ENCODE peak calls at places on chromosomes 7 and 10, in six cellular contexts. One of them, this sample, is unnamed.

GRCh38 chr10:34109952-34110702 is 705.0 kb downstream of the PARD3 start:
- DNase-seq in stimulated activated effector memory CD8-positive, alpha-beta T cell treated with anti-CD3 and anti-CD28 coated beads, Interleukin-12 subunit alpha, Interleukin-12 subunit beta, amount 100 ng/mL, for 72 hours: no peak
- DNase-seq in hypothalamus: no peak
- DNase-seq in NCI-H774: no peak
- DNase-seq in gastrocnemius medialis: no peak
- DNase-seq in lung: no peak
- DNase-seq in this sample: no peak

GRCh38 chr10:77187376-77187999 is 450.1 kb downstream of the KCNMA1 start:
- DNase-seq in stimulated activated effector memory CD8-positive, alpha-beta T cell treated with anti-CD3 and anti-CD28 coated beads, Interleukin-12 subunit alpha, Interleukin-12 subunit beta, amount 100 ng/mL, for 72 hours: no peak
- DNase-seq in hypothalamus: no peak
- DNase-seq in NCI-H774: no peak
- DNase-seq in gastrocnemius medialis: no peak
- DNase-seq in lung: no peak
- DNase-seq in this sample: no peak

GRCh38 chr10:110803830-110804338 is 67.8 kb upstream of the PDCD4 start:
- DNase-seq in stimulated activated effector memory CD8-positive, alpha-beta T cell treated with anti-CD3 and anti-CD28 coated beads, Interleukin-12 subunit alpha, Interleukin-12 subunit beta, amount 100 ng/mL, for 72 hours: peak
- DNase-seq in hypothalamus: no peak
- DNase-seq in NCI-H774: no peak
- DNase-seq in gastrocnemius medialis: no peak
- DNase-seq in lung: no peak
- DNase-seq in this sample: no peak

GRCh38 chr10:16909961-16910794 is 93.0 kb upstream of the RSU1 start:
- DNase-seq in stimulated activated effector memory CD8-positive, alpha-beta T cell treated with anti-CD3 and anti-CD28 coated beads, Interleukin-12 subunit alpha, Interleukin-12 subunit beta, amount 100 ng/mL, for 72 hours: no peak
- DNase-seq in hypothalamus: no peak
- DNase-seq in NCI-H774: no peak
- DNase-seq in gastrocnemius medialis: no peak
- DNase-seq in lung: no peak
- DNase-seq in this sample: no peak

GRCh38 chr10:27349987-27350386 is 109.4 kb upstream of the ACBD5 start:
- DNase-seq in stimulated activated effector memory CD8-positive, alpha-beta T cell treated with anti-CD3 and anti-CD28 coated beads, Interleukin-12 subunit alpha, Interleukin-12 subunit beta, amount 100 ng/mL, for 72 hours: no peak
- DNase-seq in hypothalamus: no peak
- DNase-seq in NCI-H774: no peak
- DNase-seq in gastrocnemius medialis: no peak
- DNase-seq in lung: no peak
- DNase-seq in this sample: no peak

GRCh38 chr7:128408709-128409434 is 910 bp downstream of the IMPDH1 start:
- DNase-seq in stimulated activated effector memory CD8-positive, alpha-beta T cell treated with anti-CD3 and anti-CD28 coated beads, Interleukin-12 subunit alpha, Interleukin-12 subunit beta, amount 100 ng/mL, for 72 hours: no peak
- DNase-seq in hypothalamus: no peak
- DNase-seq in NCI-H774: no peak
- DNase-seq in gastrocnemius medialis: no peak
- DNase-seq in lung: peak
- DNase-seq in this sample: no peak

GRCh38 chr7:516606-517456 is 2.8 kb downstream of the PDGFA start:
- DNase-seq in stimulated activated effector memory CD8-positive, alpha-beta T cell treated with anti-CD3 and anti-CD28 coated beads, Interleukin-12 subunit alpha, Interleukin-12 subunit beta, amount 100 ng/mL, for 72 hours: peak
- DNase-seq in hypothalamus: no peak
- DNase-seq in NCI-H774: no peak
- DNase-seq in gastrocnemius medialis: peak
- DNase-seq in lung: no peak
- DNase-seq in this sample: no peak

GRCh38 chr10:79184141-79184625 is 115.4 kb downstream of the ZMIZ1 start:
- DNase-seq in stimulated activated effector memory CD8-positive, alpha-beta T cell treated with anti-CD3 and anti-CD28 coated beads, Interleukin-12 subunit alpha, Interleukin-12 subunit beta, amount 100 ng/mL, for 72 hours: no peak
- DNase-seq in hypothalamus: no peak
- DNase-seq in NCI-H774: peak
- DNase-seq in gastrocnemius medialis: no peak
- DNase-seq in lung: peak
- DNase-seq in this sample: no peak

GRCh38 chr7:91945476-91945875 is 4.8 kb downstream of the AKAP9 start:
- DNase-seq in stimulated activated effector memory CD8-positive, alpha-beta T cell treated with anti-CD3 and anti-CD28 coated beads, Interleukin-12 subunit alpha, Interleukin-12 subunit beta, amount 100 ng/mL, for 72 hours: no peak
- DNase-seq in hypothalamus: no peak
- DNase-seq in NCI-H774: no peak
- DNase-seq in gastrocnemius medialis: no peak
- DNase-seq in lung: no peak
- DNase-seq in this sample: no peak

GRCh38 chr7:26603631-26604030 is 260.8 kb downstream of the SKAP2 start:
- DNase-seq in stimulated activated effector memory CD8-positive, alpha-beta T cell treated with anti-CD3 and anti-CD28 coated beads, Interleukin-12 subunit alpha, Interleukin-12 subunit beta, amount 100 ng/mL, for 72 hours: no peak
- DNase-seq in hypothalamus: no peak
- DNase-seq in NCI-H774: no peak
- DNase-seq in gastrocnemius medialis: no peak
- DNase-seq in lung: no peak
- DNase-seq in this sample: no peak

GRCh38 chr10:115141254-115141653 is 48.1 kb downstream of the ATRNL1 start:
- DNase-seq in stimulated activated effector memory CD8-positive, alpha-beta T cell treated with anti-CD3 and anti-CD28 coated beads, Interleukin-12 subunit alpha, Interleukin-12 subunit beta, amount 100 ng/mL, for 72 hours: no peak
- DNase-seq in hypothalamus: no peak
- DNase-seq in NCI-H774: no peak
- DNase-seq in gastrocnemius medialis: no peak
- DNase-seq in lung: no peak
- DNase-seq in this sample: no peak

GRCh38 chr7:152050547-152050971 is 25.1 kb downstream of the GALNT11 start:
- DNase-seq in stimulated activated effector memory CD8-positive, alpha-beta T cell treated with anti-CD3 and anti-CD28 coated beads, Interleukin-12 subunit alpha, Interleukin-12 subunit beta, amount 100 ng/mL, for 72 hours: no peak
- DNase-seq in hypothalamus: peak
- DNase-seq in NCI-H774: no peak
- DNase-seq in gastrocnemius medialis: no peak
- DNase-seq in lung: no peak
- DNase-seq in this sample: no peak

GRCh38 chr10:124632064-124632531 is 112.1 kb downstream of the FAM53B start:
- DNase-seq in stimulated activated effector memory CD8-positive, alpha-beta T cell treated with anti-CD3 and anti-CD28 coated beads, Interleukin-12 subunit alpha, Interleukin-12 subunit beta, amount 100 ng/mL, for 72 hours: no peak
- DNase-seq in hypothalamus: no peak
- DNase-seq in NCI-H774: no peak
- DNase-seq in gastrocnemius medialis: peak
- DNase-seq in lung: peak
- DNase-seq in this sample: no peak

GRCh38 chr7:139673762-139674161 is 104.0 kb downstream of the HIPK2 start:
- DNase-seq in stimulated activated effector memory CD8-positive, alpha-beta T cell treated with anti-CD3 and anti-CD28 coated beads, Interleukin-12 subunit alpha, Interleukin-12 subunit beta, amount 100 ng/mL, for 72 hours: no peak
- DNase-seq in hypothalamus: no peak
- DNase-seq in NCI-H774: no peak
- DNase-seq in gastrocnemius medialis: no peak
- DNase-seq in lung: no peak
- DNase-seq in this sample: no peak

GRCh38 chr7:140230862-140231778 is 54.3 kb upstream of the KDM7A start:
- DNase-seq in stimulated activated effector memory CD8-positive, alpha-beta T cell treated with anti-CD3 and anti-CD28 coated beads, Interleukin-12 subunit alpha, Interleukin-12 subunit beta, amount 100 ng/mL, for 72 hours: peak
- DNase-seq in hypothalamus: no peak
- DNase-seq in NCI-H774: peak
- DNase-seq in gastrocnemius medialis: peak
- DNase-seq in lung: peak
- DNase-seq in this sample: no peak

GRCh38 chr10:79024716-79025112 is 44.1 kb upstream of the ZMIZ1 start:
- DNase-seq in stimulated activated effector memory CD8-positive, alpha-beta T cell treated with anti-CD3 and anti-CD28 coated beads, Interleukin-12 subunit alpha, Interleukin-12 subunit beta, amount 100 ng/mL, for 72 hours: no peak
- DNase-seq in hypothalamus: no peak
- DNase-seq in NCI-H774: no peak
- DNase-seq in gastrocnemius medialis: peak
- DNase-seq in lung: no peak
- DNase-seq in this sample: no peak

GRCh38 chr7:6252748-6253147 is 19.7 kb downstream of the CYTH3 start:
- DNase-seq in stimulated activated effector memory CD8-positive, alpha-beta T cell treated with anti-CD3 and anti-CD28 coated beads, Interleukin-12 subunit alpha, Interleukin-12 subunit beta, amount 100 ng/mL, for 72 hours: no peak
- DNase-seq in hypothalamus: no peak
- DNase-seq in NCI-H774: no peak
- DNase-seq in gastrocnemius medialis: no peak
- DNase-seq in lung: no peak
- DNase-seq in this sample: no peak

GRCh38 chr7:113008755-113009154 is 77.9 kb downstream of the GPR85 start:
- DNase-seq in stimulated activated effector memory CD8-positive, alpha-beta T cell treated with anti-CD3 and anti-CD28 coated beads, Interleukin-12 subunit alpha, Interleukin-12 subunit beta, amount 100 ng/mL, for 72 hours: no peak
- DNase-seq in hypothalamus: no peak
- DNase-seq in NCI-H774: no peak
- DNase-seq in gastrocnemius medialis: no peak
- DNase-seq in lung: no peak
- DNase-seq in this sample: no peak

GRCh38 chr10:71218046-71218832 is 5.9 kb downstream of the UNC5B start:
- DNase-seq in stimulated activated effector memory CD8-positive, alpha-beta T cell treated with anti-CD3 and anti-CD28 coated beads, Interleukin-12 subunit alpha, Interleukin-12 subunit beta, amount 100 ng/mL, for 72 hours: no peak
- DNase-seq in hypothalamus: no peak
- DNase-seq in NCI-H774: no peak
- DNase-seq in gastrocnemius medialis: peak
- DNase-seq in lung: no peak
- DNase-seq in this sample: no peak

GRCh38 chr10:17233534-17233933 is 5.5 kb downstream of the VIM start:
- DNase-seq in stimulated activated effector memory CD8-positive, alpha-beta T cell treated with anti-CD3 and anti-CD28 coated beads, Interleukin-12 subunit alpha, Interleukin-12 subunit beta, amount 100 ng/mL, for 72 hours: no peak
- DNase-seq in hypothalamus: no peak
- DNase-seq in NCI-H774: no peak
- DNase-seq in gastrocnemius medialis: no peak
- DNase-seq in lung: no peak
- DNase-seq in this sample: no peak

GRCh38 chr7:3670898-3671297 is 369.8 kb downstream of the SDK1 start:
- DNase-seq in stimulated activated effector memory CD8-positive, alpha-beta T cell treated with anti-CD3 and anti-CD28 coated beads, Interleukin-12 subunit alpha, Interleukin-12 subunit beta, amount 100 ng/mL, for 72 hours: no peak
- DNase-seq in hypothalamus: no peak
- DNase-seq in NCI-H774: no peak
- DNase-seq in gastrocnemius medialis: no peak
- DNase-seq in lung: no peak
- DNase-seq in this sample: no peak

GRCh38 chr10:19930936-19931859 is 115.0 kb downstream of the PLXDC2 start:
- DNase-seq in stimulated activated effector memory CD8-positive, alpha-beta T cell treated with anti-CD3 and anti-CD28 coated beads, Interleukin-12 subunit alpha, Interleukin-12 subunit beta, amount 100 ng/mL, for 72 hours: no peak
- DNase-seq in hypothalamus: no peak
- DNase-seq in NCI-H774: peak
- DNase-seq in gastrocnemius medialis: peak
- DNase-seq in lung: no peak
- DNase-seq in this sample: no peak

GRCh38 chr7:78161781-78162180 is 363.2 kb downstream of the PHTF2 start:
- DNase-seq in stimulated activated effector memory CD8-positive, alpha-beta T cell treated with anti-CD3 and anti-CD28 coated beads, Interleukin-12 subunit alpha, Interleukin-12 subunit beta, amount 100 ng/mL, for 72 hours: no peak
- DNase-seq in hypothalamus: no peak
- DNase-seq in NCI-H774: no peak
- DNase-seq in gastrocnemius medialis: no peak
- DNase-seq in lung: no peak
- DNase-seq in this sample: no peak

GRCh38 chr7:17523813-17524741 is 225.6 kb downstream of the AHR start:
- DNase-seq in stimulated activated effector memory CD8-positive, alpha-beta T cell treated with anti-CD3 and anti-CD28 coated beads, Interleukin-12 subunit alpha, Interleukin-12 subunit beta, amount 100 ng/mL, for 72 hours: no peak
- DNase-seq in hypothalamus: no peak
- DNase-seq in NCI-H774: peak
- DNase-seq in gastrocnemius medialis: peak
- DNase-seq in lung: peak
- DNase-seq in this sample: no peak

GRCh38 chr10:79285315-79286185 is 61.7 kb upstream of the PPIF start:
- DNase-seq in stimulated activated effector memory CD8-positive, alpha-beta T cell treated with anti-CD3 and anti-CD28 coated beads, Interleukin-12 subunit alpha, Interleukin-12 subunit beta, amount 100 ng/mL, for 72 hours: peak
- DNase-seq in hypothalamus: no peak
- DNase-seq in NCI-H774: no peak
- DNase-seq in gastrocnemius medialis: no peak
- DNase-seq in lung: no peak
- DNase-seq in this sample: no peak

This sample was measured in vagina.